ENCODE peak calls at places on chromosomes 5 and 9, in eight cellular contexts. One of them, this sample, is unnamed.

GRCh38 chr5:11182441-11183080 is 421.5 kb upstream of the DAP start:
- DNase-seq in T-helper 17 cell: no peak
- DNase-seq in activated gamma-delta T cell treated with Interleukin-2 at 50 U/mL for 16 hours: no peak
- DNase-seq in C1 segment of cervical spinal cord: no peak
- DNase-seq in caudate nucleus: no peak
- DNase-seq in T-helper 9 cell: no peak
- DNase-seq in HTR-8/SVneo: peak
- DNase-seq in GM13977: peak
- DNase-seq in this sample: no peak

GRCh38 chr9:71703172-71703872 is 65.0 kb downstream of the CEMIP2 start:
- DNase-seq in T-helper 17 cell: no peak
- DNase-seq in activated gamma-delta T cell treated with Interleukin-2 at 50 U/mL for 16 hours: no peak
- DNase-seq in C1 segment of cervical spinal cord: no peak
- DNase-seq in caudate nucleus: no peak
- DNase-seq in T-helper 9 cell: no peak
- DNase-seq in HTR-8/SVneo: no peak
- DNase-seq in GM13977: no peak
- DNase-seq in this sample: no peak

GRCh38 chr9:135830496-135830895 is 76.8 kb downstream of the CAMSAP1 start:
- DNase-seq in T-helper 17 cell: no peak
- DNase-seq in activated gamma-delta T cell treated with Interleukin-2 at 50 U/mL for 16 hours: no peak
- DNase-seq in C1 segment of cervical spinal cord: no peak
- DNase-seq in caudate nucleus: no peak
- DNase-seq in T-helper 9 cell: no peak
- DNase-seq in HTR-8/SVneo: no peak
- DNase-seq in GM13977: no peak
- DNase-seq in this sample: no peak

GRCh38 chr5:7261049-7261448 is 134.9 kb upstream of the ADCY2 start:
- DNase-seq in T-helper 17 cell: no peak
- DNase-seq in activated gamma-delta T cell treated with Interleukin-2 at 50 U/mL for 16 hours: no peak
- DNase-seq in C1 segment of cervical spinal cord: no peak
- DNase-seq in caudate nucleus: no peak
- DNase-seq in T-helper 9 cell: no peak
- DNase-seq in HTR-8/SVneo: peak
- DNase-seq in GM13977: peak
- DNase-seq in this sample: no peak

GRCh38 chr5:151115272-151115905 is 34.6 kb upstream of the TNIP1 start:
- DNase-seq in T-helper 17 cell: peak
- DNase-seq in activated gamma-delta T cell treated with Interleukin-2 at 50 U/mL for 16 hours: peak
- DNase-seq in C1 segment of cervical spinal cord: no peak
- DNase-seq in caudate nucleus: peak
- DNase-seq in T-helper 9 cell: peak
- DNase-seq in HTR-8/SVneo: peak
- DNase-seq in GM13977: peak
- DNase-seq in this sample: no peak

GRCh38 chr5:151870820-151871219 is 53.8 kb downstream of the GLRA1 start:
- DNase-seq in T-helper 17 cell: no peak
- DNase-seq in activated gamma-delta T cell treated with Interleukin-2 at 50 U/mL for 16 hours: no peak
- DNase-seq in C1 segment of cervical spinal cord: no peak
- DNase-seq in caudate nucleus: no peak
- DNase-seq in T-helper 9 cell: no peak
- DNase-seq in HTR-8/SVneo: peak
- DNase-seq in GM13977: no peak
- DNase-seq in this sample: no peak

GRCh38 chr5:161547573-161548471 is 1.3 kb upstream of the GABRB2 start:
- DNase-seq in T-helper 17 cell: no peak
- DNase-seq in activated gamma-delta T cell treated with Interleukin-2 at 50 U/mL for 16 hours: no peak
- DNase-seq in C1 segment of cervical spinal cord: no peak
- DNase-seq in caudate nucleus: peak
- DNase-seq in T-helper 9 cell: no peak
- DNase-seq in HTR-8/SVneo: no peak
- DNase-seq in GM13977: peak
- DNase-seq in this sample: no peak

GRCh38 chr9:84926793-84927192 is 257.3 kb downstream of the NTRK2 start:
- DNase-seq in T-helper 17 cell: no peak
- DNase-seq in activated gamma-delta T cell treated with Interleukin-2 at 50 U/mL for 16 hours: no peak
- DNase-seq in C1 segment of cervical spinal cord: no peak
- DNase-seq in caudate nucleus: no peak
- DNase-seq in T-helper 9 cell: no peak
- DNase-seq in HTR-8/SVneo: no peak
- DNase-seq in GM13977: no peak
- DNase-seq in this sample: no peak

GRCh38 chr9:133163559-133164208 is at the start of gene GBGT1:
- DNase-seq in T-helper 17 cell: peak
- DNase-seq in activated gamma-delta T cell treated with Interleukin-2 at 50 U/mL for 16 hours: no peak
- DNase-seq in C1 segment of cervical spinal cord: no peak
- DNase-seq in caudate nucleus: peak
- DNase-seq in T-helper 9 cell: peak
- DNase-seq in HTR-8/SVneo: peak
- DNase-seq in GM13977: peak
- DNase-seq in this sample: no peak

GRCh38 chr9:137717776-137718327 is 99.0 kb downstream of the EHMT1 start:
- DNase-seq in T-helper 17 cell: no peak
- DNase-seq in activated gamma-delta T cell treated with Interleukin-2 at 50 U/mL for 16 hours: no peak
- DNase-seq in C1 segment of cervical spinal cord: no peak
- DNase-seq in caudate nucleus: no peak
- DNase-seq in T-helper 9 cell: no peak
- DNase-seq in HTR-8/SVneo: no peak
- DNase-seq in GM13977: no peak
- DNase-seq in this sample: no peak

GRCh38 chr9:104869801-104870200 is 58.2 kb downstream of the ABCA1 start:
- DNase-seq in T-helper 17 cell: no peak
- DNase-seq in activated gamma-delta T cell treated with Interleukin-2 at 50 U/mL for 16 hours: no peak
- DNase-seq in C1 segment of cervical spinal cord: no peak
- DNase-seq in caudate nucleus: no peak
- DNase-seq in T-helper 9 cell: no peak
- DNase-seq in HTR-8/SVneo: no peak
- DNase-seq in GM13977: no peak
- DNase-seq in this sample: no peak

GRCh38 chr9:107693620-107694326 is 204.2 kb upstream of the KLF4 start:
- DNase-seq in T-helper 17 cell: no peak
- DNase-seq in activated gamma-delta T cell treated with Interleukin-2 at 50 U/mL for 16 hours: no peak
- DNase-seq in C1 segment of cervical spinal cord: no peak
- DNase-seq in caudate nucleus: no peak
- DNase-seq in T-helper 9 cell: no peak
- DNase-seq in HTR-8/SVneo: no peak
- DNase-seq in GM13977: no peak
- DNase-seq in this sample: no peak

GRCh38 chr9:18569941-18570630 is 96.1 kb downstream of the ADAMTSL1 start:
- DNase-seq in T-helper 17 cell: no peak
- DNase-seq in activated gamma-delta T cell treated with Interleukin-2 at 50 U/mL for 16 hours: no peak
- DNase-seq in C1 segment of cervical spinal cord: no peak
- DNase-seq in caudate nucleus: no peak
- DNase-seq in T-helper 9 cell: no peak
- DNase-seq in HTR-8/SVneo: no peak
- DNase-seq in GM13977: no peak
- DNase-seq in this sample: no peak

GRCh38 chr5:127958421-127959011 is 125.0 kb upstream of the SLC12A2 start:
- DNase-seq in T-helper 17 cell: no peak
- DNase-seq in activated gamma-delta T cell treated with Interleukin-2 at 50 U/mL for 16 hours: no peak
- DNase-seq in C1 segment of cervical spinal cord: no peak
- DNase-seq in caudate nucleus: no peak
- DNase-seq in T-helper 9 cell: no peak
- DNase-seq in HTR-8/SVneo: no peak
- DNase-seq in GM13977: no peak
- DNase-seq in this sample: no peak

GRCh38 chr9:34686231-34686630 is 4.8 kb downstream of the CCL19 start:
- DNase-seq in T-helper 17 cell: no peak
- DNase-seq in activated gamma-delta T cell treated with Interleukin-2 at 50 U/mL for 16 hours: no peak
- DNase-seq in C1 segment of cervical spinal cord: no peak
- DNase-seq in caudate nucleus: no peak
- DNase-seq in T-helper 9 cell: no peak
- DNase-seq in HTR-8/SVneo: no peak
- DNase-seq in GM13977: no peak
- DNase-seq in this sample: no peak

GRCh38 chr5:95261369-95262175 is 23.3 kb downstream of the MCTP1 start:
- DNase-seq in T-helper 17 cell: no peak
- DNase-seq in activated gamma-delta T cell treated with Interleukin-2 at 50 U/mL for 16 hours: no peak
- DNase-seq in C1 segment of cervical spinal cord: no peak
- DNase-seq in caudate nucleus: no peak
- DNase-seq in T-helper 9 cell: no peak
- DNase-seq in HTR-8/SVneo: peak
- DNase-seq in GM13977: no peak
- DNase-seq in this sample: no peak

GRCh38 chr5:152688561-152689274 is 283.6 kb upstream of the NMUR2 start:
- DNase-seq in T-helper 17 cell: no peak
- DNase-seq in activated gamma-delta T cell treated with Interleukin-2 at 50 U/mL for 16 hours: no peak
- DNase-seq in C1 segment of cervical spinal cord: no peak
- DNase-seq in caudate nucleus: peak
- DNase-seq in T-helper 9 cell: no peak
- DNase-seq in HTR-8/SVneo: peak
- DNase-seq in GM13977: no peak
- DNase-seq in this sample: no peak

GRCh38 chr9:101592788-101593187 is 2.0 kb downstream of the PPP3R2 start:
- DNase-seq in T-helper 17 cell: no peak
- DNase-seq in activated gamma-delta T cell treated with Interleukin-2 at 50 U/mL for 16 hours: no peak
- DNase-seq in C1 segment of cervical spinal cord: no peak
- DNase-seq in caudate nucleus: no peak
- DNase-seq in T-helper 9 cell: no peak
- DNase-seq in HTR-8/SVneo: no peak
- DNase-seq in GM13977: no peak
- DNase-seq in this sample: no peak

GRCh38 chr5:149583394-149583793 is 2.1 kb downstream of the ARHGEF37 start:
- DNase-seq in T-helper 17 cell: no peak
- DNase-seq in activated gamma-delta T cell treated with Interleukin-2 at 50 U/mL for 16 hours: no peak
- DNase-seq in C1 segment of cervical spinal cord: peak
- DNase-seq in caudate nucleus: peak
- DNase-seq in T-helper 9 cell: no peak
- DNase-seq in HTR-8/SVneo: no peak
- DNase-seq in GM13977: no peak
- DNase-seq in this sample: no peak

GRCh38 chr9:128917151-128917849 is 3.5 kb upstream of the PHYHD1 start:
- DNase-seq in T-helper 17 cell: no peak
- DNase-seq in activated gamma-delta T cell treated with Interleukin-2 at 50 U/mL for 16 hours: no peak
- DNase-seq in C1 segment of cervical spinal cord: peak
- DNase-seq in caudate nucleus: peak
- DNase-seq in T-helper 9 cell: no peak
- DNase-seq in HTR-8/SVneo: no peak
- DNase-seq in GM13977: no peak
- DNase-seq in this sample: peak

GRCh38 chr9:133389025-133389557 is 12.9 kb downstream of the STKLD1 start:
- DNase-seq in T-helper 17 cell: no peak
- DNase-seq in activated gamma-delta T cell treated with Interleukin-2 at 50 U/mL for 16 hours: no peak
- DNase-seq in C1 segment of cervical spinal cord: no peak
- DNase-seq in caudate nucleus: no peak
- DNase-seq in T-helper 9 cell: no peak
- DNase-seq in HTR-8/SVneo: no peak
- DNase-seq in GM13977: no peak
- DNase-seq in this sample: no peak

GRCh38 chr5:105057001-105057436 is 1494.4 kb upstream of the NUDT12 start:
- DNase-seq in T-helper 17 cell: no peak
- DNase-seq in activated gamma-delta T cell treated with Interleukin-2 at 50 U/mL for 16 hours: no peak
- DNase-seq in C1 segment of cervical spinal cord: no peak
- DNase-seq in caudate nucleus: no peak
- DNase-seq in T-helper 9 cell: no peak
- DNase-seq in HTR-8/SVneo: no peak
- DNase-seq in GM13977: no peak
- DNase-seq in this sample: no peak

GRCh38 chr9:137023157-137023556 is 4.9 kb downstream of the ABCA2 start:
- DNase-seq in T-helper 17 cell: no peak
- DNase-seq in activated gamma-delta T cell treated with Interleukin-2 at 50 U/mL for 16 hours: no peak
- DNase-seq in C1 segment of cervical spinal cord: no peak
- DNase-seq in caudate nucleus: no peak
- DNase-seq in T-helper 9 cell: no peak
- DNase-seq in HTR-8/SVneo: no peak
- DNase-seq in GM13977: no peak
- DNase-seq in this sample: no peak

GRCh38 chr5:33068786-33069185 is 357.7 kb downstream of the NPR3 start:
- DNase-seq in T-helper 17 cell: no peak
- DNase-seq in activated gamma-delta T cell treated with Interleukin-2 at 50 U/mL for 16 hours: no peak
- DNase-seq in C1 segment of cervical spinal cord: no peak
- DNase-seq in caudate nucleus: no peak
- DNase-seq in T-helper 9 cell: no peak
- DNase-seq in HTR-8/SVneo: no peak
- DNase-seq in GM13977: no peak
- DNase-seq in this sample: no peak

GRCh38 chr5:36680066-36680465 is 73.7 kb downstream of the SLC1A3 start:
- DNase-seq in T-helper 17 cell: no peak
- DNase-seq in activated gamma-delta T cell treated with Interleukin-2 at 50 U/mL for 16 hours: no peak
- DNase-seq in C1 segment of cervical spinal cord: peak
- DNase-seq in caudate nucleus: no peak
- DNase-seq in T-helper 9 cell: no peak
- DNase-seq in HTR-8/SVneo: no peak
- DNase-seq in GM13977: no peak
- DNase-seq in this sample: no peak

GRCh38 chr5:161846731-161847130 is 1.2 kb upstream of the GABRA1 start:
- DNase-seq in T-helper 17 cell: no peak
- DNase-seq in activated gamma-delta T cell treated with Interleukin-2 at 50 U/mL for 16 hours: no peak
- DNase-seq in C1 segment of cervical spinal cord: no peak
- DNase-seq in caudate nucleus: peak
- DNase-seq in T-helper 9 cell: no peak
- DNase-seq in HTR-8/SVneo: no peak
- DNase-seq in GM13977: no peak
- DNase-seq in this sample: no peak

GRCh38 chr9:135586601-135587109 is 25.1 kb downstream of the PAEP start:
- DNase-seq in T-helper 17 cell: no peak
- DNase-seq in activated gamma-delta T cell treated with Interleukin-2 at 50 U/mL for 16 hours: no peak
- DNase-seq in C1 segment of cervical spinal cord: no peak
- DNase-seq in caudate nucleus: no peak
- DNase-seq in T-helper 9 cell: no peak
- DNase-seq in HTR-8/SVneo: no peak
- DNase-seq in GM13977: no peak
- DNase-seq in this sample: no peak

GRCh38 chr9:115976726-115977125 is 176.9 kb upstream of the PAPPA start:
- DNase-seq in T-helper 17 cell: no peak
- DNase-seq in activated gamma-delta T cell treated with Interleukin-2 at 50 U/mL for 16 hours: no peak
- DNase-seq in C1 segment of cervical spinal cord: no peak
- DNase-seq in caudate nucleus: no peak
- DNase-seq in T-helper 9 cell: no peak
- DNase-seq in HTR-8/SVneo: no peak
- DNase-seq in GM13977: no peak
- DNase-seq in this sample: no peak

GRCh38 chr9:1722404-1722803 is 292.7 kb upstream of the SMARCA2 start:
- DNase-seq in T-helper 17 cell: no peak
- DNase-seq in activated gamma-delta T cell treated with Interleukin-2 at 50 U/mL for 16 hours: no peak
- DNase-seq in C1 segment of cervical spinal cord: no peak
- DNase-seq in caudate nucleus: no peak
- DNase-seq in T-helper 9 cell: no peak
- DNase-seq in HTR-8/SVneo: no peak
- DNase-seq in GM13977: no peak
- DNase-seq in this sample: no peak

This sample was measured in hypothalamus.